ENCODE peak calls at places on chromosomes 12 and 14, in four cellular contexts. D is neural progenitor cell, X is GM23338, S is MM.1S. W is an unnamed sample. For H3F3A and H3K4me1, the result is how much of the 10 kb centered on the place peaks cover.

GRCh38 chr14:91295851-91296796 is 51.6 kb upstream of the GPR68 start:
- DNase-seq in D (no peak), X (no peak), S (no peak), W (no peak)

GRCh38 chr12:93740721-93741120 is 63.5 kb downstream of the CRADD start:
- DNase-seq in D (no peak), X (peak), S (peak), W (no peak)

GRCh38 chr14:106821119-106821518 is 1294.7 kb downstream of the TMEM121 start:
- DNase-seq in D (no peak), X (no peak), S (no peak), W (no peak)

GRCh38 chr12:129750426-129750825 is 153.4 kb downstream of the TMEM132D start:
- DNase-seq in D (no peak), X (no peak), S (no peak), W (no peak)

GRCh38 chr14:33793711-33794110 is 157.2 kb downstream of the EGLN3 start:
- DNase-seq in D (peak), X (no peak), S (no peak), W (no peak)

GRCh38 chr12:40622246-40622838 is 69.9 kb upstream of the CNTN1 start:
- DNase-seq in D (peak), X (peak), S (peak), W (peak)

GRCh38 chr12:108048686-108049085 is 80.4 kb upstream of the WSCD2 start:
- DNase-seq in D (no peak), X (no peak), S (no peak), W (no peak)

GRCh38 chr12:49767333-49767732 is 26.0 kb downstream of the TMBIM6 start:
- DNase-seq in D (no peak), X (no peak), S (no peak), W (no peak)

GRCh38 chr14:76876076-76876475 is 49.9 kb downstream of the LRRC74A start:
- DNase-seq in D (peak), X (peak), S (peak), W (peak)

GRCh38 chr12:105352049-105352448 is 21.6 kb downstream of the C12orf75 start:
- DNase-seq in D (no peak), X (no peak), S (peak), W (no peak)
- H3F3A ChIP-seq in D (under half), X (under half), S (under half), W (under half)

DNA sequence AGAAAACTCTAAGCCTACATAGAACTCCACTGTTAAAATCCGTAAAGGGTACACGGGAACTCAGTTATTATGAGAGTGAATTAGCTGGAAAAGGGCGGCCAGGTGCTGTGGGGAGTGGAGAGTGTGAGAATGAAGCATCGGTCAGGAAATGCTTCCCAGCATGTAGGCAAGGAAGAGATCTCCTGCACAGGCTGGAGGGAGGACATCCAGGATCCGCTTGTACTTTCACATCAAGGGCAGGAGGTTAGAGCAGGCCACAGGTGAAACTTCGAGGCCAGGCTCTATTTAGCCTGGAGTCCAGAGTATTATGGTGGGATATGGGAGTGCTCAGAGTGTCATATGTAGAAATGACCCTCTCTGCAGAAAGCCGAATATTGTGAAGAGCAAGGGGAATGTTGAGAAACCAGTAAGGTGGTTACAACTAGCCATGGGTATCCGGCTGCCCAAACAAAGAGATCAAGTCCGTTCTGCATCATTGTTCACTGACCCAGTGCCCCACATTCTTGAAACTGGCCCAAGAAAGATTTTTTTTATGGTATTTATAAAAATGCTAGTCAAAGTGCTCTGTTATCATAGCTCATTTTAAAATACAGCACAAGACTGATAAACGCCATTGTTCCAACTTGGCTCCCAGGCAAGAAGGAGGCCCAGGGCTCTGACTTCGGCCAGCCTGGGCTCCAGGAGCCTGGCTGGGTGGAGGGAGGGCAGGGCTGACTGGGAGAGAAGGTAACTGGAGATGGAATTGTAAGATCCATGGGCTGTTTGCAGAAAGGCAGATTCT is 79.4 kb upstream of the HIF1A start:
- DNase-seq in D (no peak), X (no peak), S (no peak), W (no peak)
- H3K4me1 ChIP-seq in D (under half), X (under half), S (under half), W (under half)

GRCh38 chr12:106696861-106697417 is 77.5 kb upstream of the RIC8B start:
- DNase-seq in D (no peak), X (no peak), S (no peak), W (peak)
- H3F3A ChIP-seq in D (under half), X (under half), S (under half), W (under half)

GRCh38 chr12:27592548-27592947 is 68.5 kb downstream of the PPFIBP1 start:
- DNase-seq in D (no peak), X (no peak), S (no peak), W (no peak)

GRCh38 chr12:27593266-27593665 is 69.3 kb downstream of the PPFIBP1 start:
- DNase-seq in D (no peak), X (no peak), S (no peak), W (no peak)

GRCh38 chr12:27585739-27586265 is 61.8 kb downstream of the PPFIBP1 start:
- DNase-seq in D (no peak), X (no peak), S (no peak), W (no peak)

GRCh38 chr12:27588786-27589185 is 64.8 kb downstream of the PPFIBP1 start:
- DNase-seq in D (no peak), X (no peak), S (no peak), W (no peak)

GRCh38 chr12:27589419-27589818 is 65.4 kb downstream of the PPFIBP1 start:
- DNase-seq in D (no peak), X (no peak), S (no peak), W (no peak)
- H3K4me1 ChIP-seq in D (under half), X (under half), S (under half), W (under half)

GRCh38 chr14:68784995-68785816 is 7.7 kb downstream of the ZFP36L1 start:
- DNase-seq in D (no peak), X (no peak), S (no peak), W (no peak)
- H3F3A ChIP-seq in D (half or more), X (under half), S (under half), W (under half)

GRCh38 chr12:66203820-66204219 is 14.8 kb downstream of the IRAK3 start:
- DNase-seq in D (no peak), X (no peak), S (peak), W (no peak)
- H3K4me1 ChIP-seq in D (under half), X (under half), S (under half), W (under half)

GRCh38 chr12:65941388-65941787 is 117.1 kb downstream of the HMGA2 start:
- DNase-seq in D (no peak), X (no peak), S (no peak), W (no peak)
- H3F3A ChIP-seq in D (under half), X (under half), S (under half), W (half or more)

DNA sequence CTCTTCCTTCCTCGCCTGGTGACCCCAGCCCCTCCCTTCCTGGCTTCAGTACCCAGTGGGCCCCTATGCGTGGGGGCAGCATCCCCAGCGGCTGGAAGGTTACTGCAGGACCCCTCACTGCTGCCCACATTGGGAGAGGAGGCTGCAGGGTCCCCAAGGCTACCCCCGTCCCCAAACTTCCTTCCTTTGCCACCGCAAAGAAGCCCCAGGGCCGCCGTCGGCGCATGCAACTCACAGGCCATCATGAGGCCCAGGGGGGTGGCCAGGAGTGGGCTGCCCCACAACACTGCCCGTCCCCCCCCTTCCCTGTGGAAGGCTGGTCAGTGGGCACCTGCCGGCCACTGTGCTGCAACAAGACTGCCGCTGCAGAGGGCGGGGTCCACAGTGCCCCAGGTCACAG is 9.5 kb upstream of the TNFAIP2 start:
- DNase-seq in D (no peak), X (no peak), S (no peak), W (no peak)
- H3K4me1 ChIP-seq in D (under half), X (under half), S (under half), W (under half)

DNA sequence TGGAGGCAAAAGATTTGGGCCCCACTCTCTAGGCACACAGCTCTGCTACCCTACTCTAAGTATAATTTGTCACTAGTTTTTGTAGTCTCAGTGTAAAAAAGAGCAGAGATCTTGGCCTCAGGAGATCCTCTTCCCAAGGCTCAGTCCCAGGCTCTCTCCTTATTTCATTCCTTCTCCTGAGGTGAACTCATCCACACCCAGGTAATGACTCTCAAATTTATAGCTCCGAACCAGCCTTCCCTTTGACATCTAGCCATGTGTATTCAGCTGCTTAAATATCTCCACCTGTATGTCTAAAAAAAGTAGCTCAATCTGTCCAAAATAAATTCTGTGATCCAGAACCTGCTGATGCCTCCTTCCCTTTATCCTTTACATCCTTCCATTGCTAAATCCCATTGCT is 173.5 kb upstream of the HIF1A start:
- DNase-seq in D (no peak), X (no peak), S (no peak), W (no peak)
- H3F3A ChIP-seq in D (under half), X (under half), S (under half), W (under half)

W was measured in SK-N-SH.